ENCODE peak calls at places on chromosome 7, in six cellular contexts. B, X, K, W, F and P are unnamed samples.

GRCh38 chr7:51127618-51127904 is 189.0 kb downstream of the COBL start:
- DNase-seq in B (no peak), F (no peak), X (no peak), K (no peak), W (no peak), P (no peak)

GRCh38 chr7:130350945-130351663 is 6.5 kb downstream of the CPA5 start:
- DNase-seq in B (no peak), W (no peak), X (no peak), F (no peak), K (no peak), P (peak)

GRCh38 chr7:2175514-2175913 is 57.2 kb downstream of the MAD1L1 start:
- DNase-seq in B (peak), X (no peak), F (peak), K (peak), W (no peak), P (no peak)

GRCh38 chr7:85829817-85830432 is 643.1 kb upstream of the SEMA3D start:
- DNase-seq in X (no peak), B (peak), K (no peak), W (no peak), F (peak), P (no peak)

GRCh38 chr7:117085275-117085674 is 132.0 kb downstream of the ST7 start:
- DNase-seq in X (no peak), F (no peak), B (no peak), K (no peak), W (no peak), P (no peak)

GRCh38 chr7:82442492-82443043 is 1.0 kb downstream of the CACNA2D1 start:
- DNase-seq in B (peak), K (no peak), X (peak), F (no peak), W (no peak), P (peak)

GRCh38 chr7:101867265-101867664 is 49.8 kb downstream of the CUX1 start:
- DNase-seq in X (no peak), B (no peak), F (no peak), W (no peak), K (no peak), P (no peak)

GRCh38 chr7:158083526-158084310 is 503.9 kb downstream of the PTPRN2 start:
- DNase-seq in K (no peak), X (no peak), F (no peak), B (no peak), W (no peak), P (no peak)

GRCh38 chr7:67716729-67717128 is 720.1 kb downstream of the TYW1 start:
- DNase-seq in F (no peak), K (no peak), B (peak), W (no peak), X (no peak), P (no peak)

GRCh38 chr7:22588396-22588795 is 88.4 kb upstream of the STEAP1B start:
- DNase-seq in W (no peak), F (no peak), K (no peak), X (no peak), B (no peak), P (no peak)

GRCh38 chr7:136353287-136353686 is 376.1 kb upstream of the MTPN start:
- DNase-seq in B (no peak), F (no peak), W (no peak), X (no peak), K (no peak), P (no peak)

GRCh38 chr7:3095046-3095445 is 51.4 kb upstream of the CARD11 start:
- DNase-seq in X (no peak), W (peak), B (no peak), F (no peak), K (no peak), P (no peak)

GRCh38 chr7:480531-481218 is 39.0 kb downstream of the PDGFA start:
- DNase-seq in F (no peak), K (no peak), W (no peak), B (no peak), X (peak), P (no peak)

GRCh38 chr7:101021703-101022102 is 1.8 kb downstream of the MUC17 start:
- DNase-seq in F (no peak), B (no peak), W (no peak), K (no peak), X (no peak), P (no peak)

GRCh38 chr7:108358553-108358952 is 97.7 kb downstream of the NRCAM start:
- DNase-seq in W (no peak), B (peak), F (peak), K (peak), X (peak), P (peak)

GRCh38 chr7:65404020-65404419 is 30.4 kb downstream of the ZNF92 start:
- DNase-seq in W (no peak), X (no peak), F (no peak), K (no peak), B (no peak), P (no peak)

GRCh38 chr7:7989985-7990761 is 21.6 kb downstream of the GLCCI1 start:
- DNase-seq in K (no peak), B (no peak), F (no peak), X (no peak), W (no peak), P (no peak)

GRCh38 chr7:134699021-134699818 is 52.6 kb downstream of the BPGM start:
- DNase-seq in B (no peak), F (no peak), K (no peak), X (no peak), W (no peak), P (no peak)

GRCh38 chr7:70730451-70731110 is 401.4 kb upstream of the GALNT17 start:
- DNase-seq in F (no peak), B (no peak), K (no peak), W (no peak), X (no peak), P (no peak)

GRCh38 chr7:16409777-16410176 is 11.6 kb downstream of the CRPPA start:
- DNase-seq in B (peak), F (no peak), K (no peak), W (no peak), X (no peak), P (no peak)

GRCh38 chr7:36312064-36312914 is 77.4 kb upstream of the ANLN start:
- DNase-seq in B (no peak), W (no peak), F (no peak), K (no peak), X (peak), P (peak)
- TF ChIP-seq CTCF in B (peak), W (no peak), F (no peak), K (no peak), X (peak), P (peak)

DNA sequence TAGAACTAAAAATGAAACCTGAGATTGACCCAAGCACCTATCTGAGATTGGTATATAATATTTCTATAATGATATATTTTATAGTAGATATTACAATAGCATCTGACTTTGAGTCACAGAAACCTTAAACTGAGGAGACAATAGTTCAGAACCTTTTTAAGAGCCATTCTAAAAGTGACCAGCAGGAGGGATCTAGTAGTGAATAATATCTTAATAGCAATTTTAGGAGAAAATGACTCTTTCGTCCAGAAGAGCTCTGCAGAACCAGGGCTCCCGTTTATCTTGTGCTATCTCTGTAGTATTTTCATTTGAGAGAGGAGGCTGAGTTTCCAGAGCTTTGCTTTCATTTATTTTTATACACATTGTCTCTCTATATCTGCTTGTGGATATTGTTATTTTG is 68.1 kb downstream of the PODXL start:
- DNase-seq in F (peak), X (no peak), B (no peak), W (no peak), K (no peak), P (no peak)
- TF ChIP-seq CTCF in F (peak), X (peak), B (peak), W (no peak), K (peak), P (no peak)

GRCh38 chr7:128030999-128031681 is at the start of gene LRRC4:
- DNase-seq in W (no peak), K (no peak), F (no peak), X (peak), B (peak), P (peak)

GRCh38 chr7:128032605-128033235 is 1.5 kb upstream of the LRRC4 start:
- DNase-seq in F (no peak), W (no peak), B (peak), K (no peak), X (peak), P (no peak)

GRCh38 chr7:128030263-128030998 is 806 bp downstream of the LRRC4 start:
- DNase-seq in X (peak), K (no peak), B (no peak), F (no peak), W (no peak), P (peak)

GRCh38 chr7:128033246-128033645 is 2.0 kb upstream of the LRRC4 start:
- DNase-seq in K (no peak), W (no peak), X (no peak), B (no peak), F (no peak), P (no peak)

DNA sequence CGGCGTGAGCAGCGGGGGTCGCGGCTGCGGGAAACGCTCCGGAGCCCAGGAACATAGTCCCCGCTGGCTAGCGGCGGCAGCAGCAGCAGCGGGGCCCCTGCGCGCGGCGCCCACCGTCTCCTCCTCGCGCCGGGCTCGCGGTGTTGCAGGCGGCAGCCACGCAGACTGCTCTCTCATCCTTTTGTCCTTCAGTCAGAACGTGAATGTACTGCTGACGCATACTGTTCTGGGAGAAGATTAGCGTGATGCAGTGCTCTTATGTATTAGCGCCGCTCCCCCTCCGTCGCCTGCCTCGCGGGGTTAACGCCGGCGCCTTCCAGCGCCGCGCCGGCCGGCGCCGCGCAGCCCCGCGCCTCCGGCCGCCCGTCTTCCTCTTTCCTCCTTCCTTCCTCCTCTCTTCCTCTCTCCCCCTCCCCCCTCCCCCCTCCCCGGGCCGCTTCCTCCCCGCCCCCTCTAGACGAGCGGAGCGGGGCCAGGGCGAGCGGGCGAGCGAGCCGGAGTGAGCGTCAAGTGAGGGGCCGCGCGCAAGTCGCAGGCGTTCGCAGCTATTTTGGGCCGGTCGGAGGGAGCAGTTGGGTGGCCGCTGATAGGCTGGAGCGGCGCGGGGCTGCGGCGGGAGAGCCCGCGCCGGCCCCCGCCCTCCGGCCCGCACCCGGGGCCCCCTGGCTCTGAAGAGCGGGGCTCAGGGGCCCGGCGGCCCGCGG is 816 bp upstream of the LRRC4 start:
- DNase-seq in B (peak), X (peak), W (no peak), K (peak), F (no peak), P (peak)
- TF ChIP-seq CTCF in B (peak), X (peak), W (no peak), K (no peak), F (no peak), P (peak)

DNA sequence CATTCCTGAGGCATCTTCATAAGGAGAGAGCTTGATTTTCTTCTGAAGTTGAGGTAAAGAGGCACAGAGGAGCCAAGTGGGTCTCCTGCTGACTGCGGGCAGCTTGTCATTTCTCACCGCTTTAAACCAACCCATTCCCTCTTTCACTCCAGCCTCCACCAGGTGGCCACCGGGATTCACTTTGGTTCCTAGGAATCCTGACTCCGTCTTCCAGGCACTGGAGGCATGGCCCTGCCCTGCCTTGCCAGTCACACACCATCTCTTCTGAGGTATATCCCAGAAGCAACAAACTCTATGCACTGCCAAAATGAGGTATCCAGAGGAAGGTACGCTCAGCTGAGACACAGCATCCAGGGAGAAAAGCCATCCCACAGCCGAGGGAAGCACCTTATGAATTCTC is 280.8 kb downstream of the TNS3 start:
- DNase-seq in B (no peak), X (no peak), W (no peak), F (no peak), K (no peak), P (no peak)
- TF ChIP-seq CTCF in B (no peak), X (no peak), W (no peak), F (no peak), K (no peak), P (no peak)

DNA sequence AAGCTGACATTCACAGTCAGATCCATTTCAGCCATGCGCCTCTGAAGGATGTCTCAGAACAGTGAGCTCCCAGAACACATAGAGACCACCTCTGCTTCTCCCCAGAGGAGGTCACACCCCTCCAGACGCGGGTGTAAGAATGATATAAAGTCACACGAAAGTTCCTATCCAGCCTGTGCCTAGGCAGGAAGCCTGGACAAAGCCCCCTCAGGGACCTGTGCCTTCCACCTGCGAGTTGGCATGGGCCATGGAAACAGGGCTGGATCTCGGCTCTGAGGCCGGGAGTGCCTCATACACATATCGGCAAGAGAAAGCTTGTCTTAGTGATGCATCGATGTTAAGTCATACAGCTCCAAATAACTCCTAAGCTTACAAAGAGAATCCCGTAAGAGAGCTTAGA is 5.0 kb downstream of the VIPR2 start:
- DNase-seq in B (no peak), K (no peak), X (no peak), F (no peak), W (no peak), P (no peak)
- TF ChIP-seq CTCF in B (no peak), K (no peak), X (no peak), F (no peak), W (no peak), P (no peak)

GRCh38 chr7:138885383-138886147 is 87.6 kb upstream of the ATP6V0A4 start:
- DNase-seq in W (no peak), B (no peak), K (no peak), X (no peak), F (peak), P (no peak)
- TF ChIP-seq CTCF in W (no peak), B (no peak), K (no peak), X (no peak), F (peak), P (no peak)